ENCODE peak calls at places on chromosomes 4 and X, in four cellular contexts. G is left lung; H is effector memory CD4-positive, alpha-beta T cell; Q is MG63. A is an unnamed sample. For H3K9me3, the result is how much of the 10 kb centered on the place peaks cover.

GRCh38 chr4:163493643-163494359 is 689 bp upstream of the TMA16 start:
- DNase-seq in H (no peak), G (no peak), Q (no peak), A (no peak)

GRCh38 chr4:37767546-37767945 is 58.9 kb upstream of the PGM2 start:
- DNase-seq in H (no peak), Q (peak), G (peak), A (no peak)

GRCh38 chr4:69124941-69125340 is 28.7 kb downstream of the UGT2B7 start:
- DNase-seq in H (no peak), G (no peak), Q (no peak), A (no peak)

GRCh38 chrX:43971966-43972961 is 926 bp downstream of the NDP start:
- DNase-seq in G (no peak), Q (peak), H (no peak), A (no peak)

GRCh38 chr4:75255261-75255660 is 258.9 kb downstream of the RCHY1 start:
- DNase-seq in H (no peak), G (no peak), Q (no peak), A (no peak)

GRCh38 chr4:28772066-28772465 is 1911.4 kb downstream of the STIM2 start:
- DNase-seq in H (no peak), Q (peak), G (no peak), A (no peak)

GRCh38 chrX:152635941-152636340 is 1.8 kb upstream of the GABRQ start:
- DNase-seq in G (no peak), H (no peak), Q (peak), A (no peak)

GRCh38 chr4:20266215-20267082 is 14.7 kb downstream of the SLIT2 start:
- DNase-seq in Q (no peak), G (no peak), H (no peak), A (no peak)

GRCh38 chr4:61200195-61200990 is at the start of gene ADGRL3:
- DNase-seq in H (no peak), G (peak), Q (peak), A (no peak)

GRCh38 chr4:63325140-63325539 is 1084.1 kb downstream of the TECRL start:
- DNase-seq in G (no peak), Q (no peak), H (no peak), A (no peak)

GRCh38 chr4:3413217-3413671 is 28.5 kb upstream of the HGFAC start:
- DNase-seq in Q (no peak), H (no peak), G (peak), A (no peak)

GRCh38 chr4:169810325-169811323 is 52.9 kb upstream of the HPF1 start:
- DNase-seq in G (no peak), Q (no peak), H (no peak), A (peak)

GRCh38 chr4:4529412-4529811 is 12.4 kb downstream of the STX18 start:
- DNase-seq in Q (no peak), G (no peak), H (no peak), A (no peak)

GRCh38 chrX:154791467-154791866 is 13.8 kb downstream of the MPP1 start:
- DNase-seq in H (no peak), Q (no peak), G (no peak), A (no peak)

GRCh38 chrX:38233891-38234807 is 13.5 kb upstream of the SRPX start:
- DNase-seq in H (no peak), G (no peak), Q (peak), A (no peak)

DNA sequence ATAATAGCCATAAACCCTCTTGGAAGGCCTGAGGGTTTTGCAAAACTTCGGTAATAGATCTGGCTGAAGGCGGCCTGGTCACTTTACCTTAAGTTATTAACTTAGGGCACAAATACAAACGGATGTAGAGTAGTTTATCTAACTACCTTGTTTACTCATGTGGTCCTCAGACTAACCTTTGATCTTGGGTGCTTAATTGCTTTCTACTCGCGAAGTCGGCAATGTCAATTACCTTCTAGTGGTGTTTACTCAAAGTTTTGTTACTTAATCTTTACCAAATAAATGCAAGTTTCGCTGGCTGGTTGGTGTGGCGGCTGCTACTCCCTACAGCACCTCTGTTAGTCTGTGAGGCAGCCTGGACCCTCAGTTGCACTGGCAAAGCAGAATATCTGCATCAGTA is 8.9 kb upstream of the ZNF141 start:
- DNase-seq in Q (no peak), H (no peak), G (no peak), A (no peak)
- H3K9me3 ChIP-seq in Q (under half), H (under half), G (under half), A (under half)

DNA sequence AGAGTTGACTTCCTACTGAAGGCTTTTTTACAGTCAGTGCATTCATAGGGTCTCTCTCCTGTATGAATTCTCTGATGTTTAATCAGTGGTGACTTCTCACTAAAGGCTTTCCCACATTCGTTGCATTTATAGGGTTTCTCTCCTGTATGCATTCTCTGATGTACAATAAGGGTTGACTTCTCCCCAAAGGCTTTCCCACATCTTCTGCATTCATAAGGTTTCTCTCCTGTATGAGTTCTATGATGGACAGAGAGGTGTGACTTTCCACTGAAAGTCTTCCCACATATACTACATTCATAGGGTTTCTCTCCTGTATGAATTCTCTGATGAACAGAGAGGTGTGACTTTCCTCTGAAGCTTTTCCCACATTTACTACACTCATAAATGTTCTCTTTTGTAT is 45.2 kb downstream of the ZNF674 start:
- DNase-seq in G (no peak), H (no peak), Q (no peak), A (no peak)
- H3K9me3 ChIP-seq in G (half or more), H (under half), Q (under half), A (under half)

GRCh38 chr4:160110891-160111290 is 1008.0 kb downstream of the RAPGEF2 start:
- DNase-seq in Q (no peak), G (no peak), H (no peak), A (no peak)
- H3K9me3 ChIP-seq in Q (under half), G (half or more), H (under half), A (under half)

GRCh38 chrX:2387614-2388239 is 113.0 kb downstream of the DHRSX start:
- DNase-seq in Q (peak), H (no peak), G (no peak), A (no peak)

GRCh38 chrX:2383144-2383543 is 117.6 kb downstream of the DHRSX start:
- DNase-seq in H (no peak), G (no peak), Q (no peak), A (no peak)

GRCh38 chrX:2383735-2384134 is 117.0 kb downstream of the DHRSX start:
- DNase-seq in H (no peak), Q (no peak), G (no peak), A (no peak)

GRCh38 chrX:2385224-2385623 is 115.6 kb downstream of the DHRSX start:
- DNase-seq in G (no peak), Q (peak), H (no peak), A (no peak)

GRCh38 chrX:2384486-2384885 is 116.3 kb downstream of the DHRSX start:
- DNase-seq in Q (no peak), H (no peak), G (no peak), A (no peak)
- H3K9me3 ChIP-seq in Q (under half), H (under half), G (under half), A (under half)

GRCh38 chr4:373062-373839 is 35.6 kb downstream of the ZNF141 start:
- DNase-seq in Q (no peak), G (no peak), H (no peak), A (no peak)
- H3K9me3 ChIP-seq in Q (under half), G (half or more), H (half or more), A (under half)

DNA sequence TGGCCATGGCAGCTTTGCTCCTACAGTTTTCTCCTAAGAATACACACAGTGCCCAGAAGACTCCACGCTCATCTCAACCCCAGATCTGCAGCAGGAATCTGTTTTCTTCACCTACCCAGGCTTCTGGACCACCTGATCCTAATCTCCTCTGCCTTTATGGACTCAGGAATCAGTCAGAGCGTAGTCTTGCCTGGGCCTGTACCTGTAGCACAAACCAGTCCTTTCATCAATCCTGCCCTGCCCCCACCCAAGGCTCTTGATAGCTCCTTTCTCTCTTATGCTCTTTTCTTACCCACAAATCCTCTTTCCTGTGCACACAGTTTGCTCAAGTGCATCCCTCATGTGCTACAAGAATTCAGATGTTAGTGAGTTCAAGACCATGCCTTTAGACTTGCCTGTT is 89.7 kb downstream of the ZNF718 start:
- DNase-seq in H (no peak), G (no peak), Q (no peak), A (no peak)
- H3K9me3 ChIP-seq in H (under half), G (half or more), Q (under half), A (under half)